ENCODE peak calls at places on chromosome 20, in nine cellular contexts. G, P, A, S, W, Y, L, M and B are unnamed samples. For H3K27me3, the result is how much of the 10 kb centered on the place peaks cover.

GRCh38 chr20:57685134-57685851 is 24.5 kb downstream of the PMEPA1 start:
- DNase-seq in L (peak), W (no peak), Y (no peak), P (peak), A (no peak), S (no peak), M (no peak), G (no peak), B (no peak)

GRCh38 chr20:5122861-5123260 is 3.1 kb upstream of the PCNA start:
- DNase-seq in L (no peak), W (no peak), P (peak), G (no peak), A (no peak), M (no peak), Y (no peak), S (no peak), B (no peak)

GRCh38 chr20:56778765-56779195 is 149.7 kb downstream of the TFAP2C start:
- DNase-seq in L (peak), S (no peak), G (no peak), Y (no peak), A (no peak), W (no peak), M (no peak), P (peak), B (no peak)

GRCh38 chr20:25301357-25301920 is 53.6 kb downstream of the PYGB start:
- DNase-seq in M (no peak), W (no peak), P (no peak), G (no peak), Y (no peak), A (no peak), L (no peak), S (no peak), B (no peak)

GRCh38 chr20:58342104-58342945 is 32.8 kb downstream of the RAB22A start:
- DNase-seq in L (no peak), P (peak), A (peak), Y (no peak), M (peak), W (no peak), G (no peak), S (no peak), B (no peak)

GRCh38 chr20:58715709-58716475 is 23.3 kb downstream of the NPEPL1 start:
- DNase-seq in S (peak), Y (no peak), P (no peak), A (no peak), M (no peak), G (peak), W (no peak), L (peak), B (no peak)

GRCh38 chr20:19928379-19929360 is 88.5 kb upstream of the NAA20 start:
- DNase-seq in A (peak), G (peak), S (no peak), W (no peak), P (no peak), L (peak), Y (no peak), M (peak), B (peak)

GRCh38 chr20:60553095-60553494 is 594.9 kb downstream of the CDH26 start:
- DNase-seq in S (no peak), A (peak), Y (no peak), G (no peak), P (no peak), M (no peak), W (no peak), L (no peak), B (no peak)

GRCh38 chr20:63652192-63652980 is 838 bp downstream of the STMN3 start:
- DNase-seq in G (no peak), Y (no peak), S (peak), M (no peak), P (peak), A (no peak), L (no peak), W (no peak), B (no peak)

GRCh38 chr20:10982692-10983091 is 308.9 kb upstream of the JAG1 start:
- DNase-seq in L (no peak), M (no peak), A (peak), G (no peak), S (no peak), Y (no peak), W (no peak), P (peak), B (no peak)

GRCh38 chr20:24773168-24773567 is 175.9 kb upstream of the CST7 start:
- DNase-seq in W (no peak), G (no peak), M (no peak), A (peak), Y (no peak), S (no peak), L (no peak), P (peak), B (no peak)

GRCh38 chr20:13765299-13765698 is 19.4 kb downstream of the ESF1 start:
- DNase-seq in L (no peak), Y (no peak), M (no peak), A (peak), P (no peak), W (no peak), S (no peak), G (no peak), B (no peak)

GRCh38 chr20:50826121-50826520 is 31.3 kb downstream of the BCAS4 start:
- DNase-seq in Y (no peak), A (no peak), M (no peak), W (no peak), S (no peak), G (no peak), L (no peak), P (no peak), B (no peak)

GRCh38 chr20:61599061-61599930 is 347.2 kb downstream of the CDH4 start:
- DNase-seq in S (no peak), L (no peak), P (no peak), W (no peak), A (no peak), M (no peak), Y (peak), G (no peak), B (no peak)

GRCh38 chr20:32538526-32538918 is 46.6 kb downstream of the NOL4L start:
- DNase-seq in L (no peak), M (no peak), P (no peak), S (no peak), W (no peak), Y (no peak), A (no peak), G (no peak), B (no peak)

GRCh38 chr20:19070681-19071441 is 141.6 kb upstream of the SLC24A3 start:
- DNase-seq in W (no peak), G (no peak), A (no peak), M (no peak), Y (no peak), S (no peak), L (no peak), P (no peak), B (no peak)

GRCh38 chr20:46213946-46214830 is 94.1 kb downstream of the CDH22 start:
- DNase-seq in P (no peak), S (no peak), G (no peak), L (no peak), W (no peak), M (no peak), A (no peak), Y (no peak), B (no peak)

GRCh38 chr20:57717797-57718196 is 8.0 kb upstream of the PMEPA1 start:
- DNase-seq in W (no peak), M (no peak), P (peak), G (no peak), S (no peak), L (peak), A (peak), Y (no peak), B (no peak)

GRCh38 chr20:38779247-38780097 is 26.0 kb upstream of the PPP1R16B start:
- DNase-seq in W (no peak), G (no peak), A (peak), P (no peak), L (no peak), S (no peak), M (peak), Y (no peak), B (peak)

GRCh38 chr20:19205999-19206398 is 6.4 kb upstream of the SLC24A3 start:
- DNase-seq in G (peak), P (peak), A (peak), W (peak), L (peak), Y (peak), S (peak), M (peak), B (peak)

DNA sequence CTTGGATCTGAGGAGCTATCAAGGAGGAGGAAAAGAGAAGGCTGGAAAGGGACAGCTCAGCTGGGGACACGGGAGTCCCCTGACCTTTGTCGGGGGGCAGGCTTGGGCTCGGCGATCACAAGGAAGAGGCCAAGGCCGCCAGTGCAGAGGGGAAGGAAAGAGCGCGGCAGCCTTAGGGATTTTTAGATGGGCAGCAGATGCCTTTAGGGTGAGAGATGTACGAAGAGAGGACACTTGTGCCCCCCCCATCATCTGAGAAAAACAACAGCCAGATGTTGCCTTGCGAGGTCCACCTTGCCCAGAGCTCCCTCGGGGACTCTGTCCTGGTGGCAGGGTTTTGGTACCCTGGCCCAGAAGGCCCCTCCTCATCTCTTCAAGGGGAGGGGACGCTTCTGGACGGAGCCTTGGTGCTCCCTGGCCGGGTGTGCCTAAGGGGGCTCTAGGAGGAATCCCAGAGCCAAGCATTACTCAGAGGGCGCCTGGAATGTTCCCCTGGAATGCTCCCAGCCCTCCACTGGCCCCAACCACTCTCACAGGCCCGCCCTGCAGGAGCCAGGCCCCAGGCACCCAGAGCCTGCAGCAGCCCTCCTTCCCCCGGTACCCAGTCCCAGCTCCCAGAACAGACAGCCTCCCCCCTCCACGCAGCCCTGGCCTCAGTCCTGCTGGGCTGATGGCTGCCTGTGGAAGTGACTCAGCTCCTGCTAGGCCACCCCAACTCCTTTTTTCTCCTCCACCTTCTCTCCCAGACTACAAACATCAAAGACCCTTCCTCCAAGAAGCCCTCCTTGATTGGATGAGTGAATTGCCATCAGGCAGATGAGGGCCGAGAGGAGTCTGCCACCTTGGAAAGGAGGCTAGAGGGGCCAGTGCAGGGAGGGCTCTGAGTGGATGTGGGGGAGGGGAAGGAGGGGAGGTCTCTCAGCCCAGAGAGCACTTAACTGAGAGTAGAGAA is 1.8 kb downstream of the ADAM33 start:
- DNase-seq in S (no peak), L (no peak), G (no peak), W (no peak), P (peak), A (no peak), M (no peak), Y (no peak), B (no peak)
- H3K27ac ChIP-seq in S (peak), L (peak), G (no peak), W (no peak), P (peak), A (no peak), M (no peak), Y (no peak), B (no peak)

GRCh38 chr20:44583179-44583578 is 800 bp downstream of the PKIG start:
- DNase-seq in Y (no peak), M (no peak), W (no peak), G (no peak), A (no peak), L (no peak), S (no peak), P (no peak), B (no peak)

GRCh38 chr20:44582321-44583025 is at the start of gene PKIG:
- DNase-seq in W (no peak), P (peak), G (no peak), M (no peak), A (peak), Y (no peak), S (no peak), L (no peak), B (no peak)

GRCh38 chr20:44586289-44586911 is 4.0 kb downstream of the PKIG start:
- DNase-seq in Y (no peak), G (no peak), A (no peak), L (no peak), S (no peak), M (no peak), W (no peak), P (no peak), B (no peak)

GRCh38 chr20:44585042-44585968 is 2.9 kb downstream of the PKIG start:
- DNase-seq in S (no peak), Y (no peak), M (no peak), W (no peak), P (no peak), A (no peak), G (no peak), L (no peak), B (no peak)

GRCh38 chr20:44584103-44584690 is 1.8 kb downstream of the PKIG start:
- DNase-seq in G (no peak), P (no peak), A (no peak), M (no peak), L (no peak), S (no peak), W (no peak), Y (no peak), B (no peak)
- H3K4me3 ChIP-seq in G (peak), P (peak), A (no peak), M (no peak), L (no peak), S (no peak), W (no peak), Y (no peak), B (no peak)

GRCh38 chr20:1190847-1191246 is 6.1 kb upstream of the TMEM74B start:
- DNase-seq in W (no peak), S (no peak), Y (no peak), A (no peak), L (no peak), M (no peak), P (no peak), G (no peak), B (no peak)
- H3K27me3 ChIP-seq in W (under half), S (under half), Y (under half), A (under half), L (under half), M (under half), P (under half), G (under half), B (under half)

DNA sequence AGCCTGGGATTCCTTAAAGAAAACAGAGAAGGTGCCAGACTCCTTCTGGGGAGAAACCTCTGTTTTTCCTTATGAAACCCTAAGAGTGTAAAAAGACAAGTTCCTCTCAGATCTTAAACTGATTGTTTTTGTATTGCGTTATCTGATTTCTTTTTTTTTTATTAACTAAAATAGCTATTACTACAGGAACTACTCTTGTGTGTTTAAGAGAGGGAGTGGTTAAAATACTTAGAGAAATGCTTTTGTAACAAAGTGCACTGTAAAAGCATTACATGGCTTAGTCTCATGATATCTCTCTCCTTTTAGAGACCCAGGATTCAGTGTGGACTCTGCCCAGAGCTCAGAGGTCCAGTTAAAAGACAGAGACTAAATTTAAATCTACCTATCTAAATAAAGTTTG is 15.9 kb downstream of the PTGIS start:
- DNase-seq in L (no peak), W (no peak), S (no peak), M (no peak), A (no peak), Y (no peak), P (no peak), G (no peak), B (peak)
- H3K27ac ChIP-seq in L (peak), W (no peak), S (peak), M (no peak), A (no peak), Y (no peak), P (no peak), G (no peak), B (no peak)

GRCh38 chr20:54668271-54669053 is 193.1 kb downstream of the DOK5 start:
- DNase-seq in A (no peak), P (peak), L (no peak), M (no peak), Y (no peak), W (peak), G (no peak), S (no peak), B (peak)

GRCh38 chr20:54665812-54666211 is 190.4 kb downstream of the DOK5 start:
- DNase-seq in W (peak), P (no peak), M (no peak), Y (no peak), G (no peak), A (no peak), S (no peak), L (no peak), B (no peak)

GRCh38 chr20:54669054-54669390 is 193.6 kb downstream of the DOK5 start:
- DNase-seq in S (no peak), W (no peak), P (no peak), L (no peak), Y (no peak), A (no peak), G (no peak), M (no peak), B (no peak)
- H3K4me3 ChIP-seq in S (no peak), W (peak), P (no peak), L (no peak), Y (no peak), A (no peak), G (no peak), M (no peak), B (no peak)

DNA sequence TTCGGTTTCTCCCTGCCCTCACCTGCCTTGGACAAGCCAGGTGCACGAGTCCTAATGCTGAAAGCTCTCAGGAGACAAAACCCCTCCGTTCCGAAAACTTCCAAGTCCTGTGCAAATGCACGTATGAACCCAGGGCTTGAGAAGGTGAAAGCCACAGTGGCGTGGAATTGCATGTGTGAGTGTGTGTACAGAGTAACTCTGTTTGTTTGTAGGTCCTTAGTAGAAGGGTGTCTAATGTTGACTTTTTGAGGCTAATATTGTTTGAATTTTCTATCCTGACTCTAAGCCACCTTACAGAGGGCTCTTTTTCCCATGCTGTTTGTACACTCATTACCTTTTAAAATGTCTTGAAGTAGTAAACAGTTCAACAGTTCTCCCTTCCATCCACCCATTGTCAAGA is 129.1 kb downstream of the FOXA2 start:
- DNase-seq in W (no peak), P (no peak), M (no peak), A (no peak), Y (no peak), S (no peak), L (no peak), G (no peak), B (no peak)
- H3K27me3 ChIP-seq in W (under half), P (under half), M (under half), A (under half), Y (under half), S (under half), L (under half), G (under half), B (under half)

DNA sequence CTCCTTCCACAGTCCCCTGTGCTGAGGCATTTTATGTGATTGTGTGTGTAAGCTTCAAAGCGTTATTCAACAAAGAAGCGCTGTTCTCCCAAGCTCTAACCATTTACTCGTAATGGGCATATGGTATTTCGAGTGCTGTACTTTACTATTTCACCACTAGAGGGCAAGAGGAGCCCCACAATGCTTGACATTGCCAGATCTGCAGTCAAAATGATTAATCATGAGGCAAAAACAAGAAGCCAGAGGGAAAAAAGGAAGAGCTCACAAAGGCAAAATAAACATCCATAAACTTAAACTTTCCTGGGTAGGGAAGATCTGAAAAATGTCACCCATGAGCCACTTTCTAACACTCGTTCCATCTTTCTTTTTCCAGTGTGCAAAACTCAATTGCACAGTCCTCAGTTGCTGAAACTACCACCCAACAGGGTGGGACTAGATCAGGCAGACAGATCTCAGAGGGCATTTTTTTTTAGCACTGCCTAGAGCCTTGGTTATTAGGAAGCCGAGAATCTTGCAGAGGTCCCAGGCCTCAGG is 215.0 kb upstream of the PLCB4 start:
- DNase-seq in A (peak), P (peak), Y (no peak), G (no peak), W (peak), L (peak), S (peak), M (peak), B (peak)
- H3K27ac ChIP-seq in A (no peak), P (peak), Y (no peak), G (peak), W (no peak), L (no peak), S (peak), M (no peak), B (no peak)